ENCODE peak calls at places on chromosome 19, in seven cellular contexts. K is activated naive CD4-positive, alpha-beta T cell; N is GM12865; X is RWPE1; S is K562; Y is left cardiac atrium; M is fibroblast of gingiva. D is an unnamed sample.

GRCh38 chr19:36152061-36152885 is at the start of gene COX7A1:
- DNase-seq in K (no peak), N (no peak), X (no peak), S (peak; percentile 26), Y (peak; percentile 84), M (peak; percentile 66), D (no peak)

GRCh38 chr19:4051175-4052101 is 15.3 kb downstream of the ZBTB7A start:
- DNase-seq in K (no peak), N (no peak), X (peak; percentile 84), S (no peak), Y (peak; percentile 65), M (peak; percentile 59), D (no peak)

GRCh38 chr19:53801257-53801656 is 22.9 kb downstream of the NLRP12 start:
- DNase-seq in K (no peak), N (no peak), X (no peak), S (no peak), Y (no peak), M (no peak), D (no peak)

GRCh38 chr19:28426902-28427232 is 786.1 kb downstream of the UQCRFS1 start:
- DNase-seq in K (no peak), N (no peak), X (peak; percentile 28), S (peak; percentile 46), Y (no peak), M (no peak), D (no peak)

GRCh38 chr19:7636691-7637373 is at the start of gene STXBP2:
- DNase-seq in K (peak; percentile 91), N (peak; percentile 94), X (peak; percentile 88), S (peak; percentile 97), Y (peak; percentile 64), M (no peak), D (peak; percentile 47)

GRCh38 chr19:40438284-40438683 is 5.9 kb downstream of the SERTAD3 start:
- DNase-seq in K (no peak), N (no peak), X (no peak), S (no peak), Y (no peak), M (no peak), D (no peak)

GRCh38 chr19:19067276-19068072 is 3.7 kb downstream of the SLC25A42 start:
- DNase-seq in K (no peak), N (no peak), X (no peak), S (no peak), Y (no peak), M (peak; percentile 29), D (no peak)

GRCh38 chr19:32317045-32317444 is 28.4 kb upstream of the ZNF507 start:
- DNase-seq in K (no peak), N (no peak), X (no peak), S (no peak), Y (no peak), M (no peak), D (no peak)

GRCh38 chr19:58098682-58098998 is 609 bp upstream of the ZSCAN18 start:
- DNase-seq in K (peak; percentile 34), N (no peak), X (no peak), S (no peak), Y (no peak), M (no peak), D (no peak)

GRCh38 chr19:7870571-7871279 is 3.5 kb downstream of the PRR36 start:
- DNase-seq in K (no peak), N (peak; percentile 88), X (peak; percentile 77), S (peak; percentile 73), Y (peak; percentile 56), M (no peak), D (peak; percentile 16)

GRCh38 chr19:47047272-47047930 is 1.0 kb downstream of the TMEM160 start:
- DNase-seq in K (no peak), N (no peak), X (no peak), S (no peak), Y (no peak), M (no peak), D (no peak)

GRCh38 chr19:56567274-56568120 is at the start of gene ZNF470:
- DNase-seq in K (peak; percentile 72), N (peak; percentile 80), X (peak; percentile 83), S (peak; percentile 18), Y (peak; percentile 97), M (peak; percentile 92), D (peak; percentile 88)